ENCODE peak calls at places on chromosomes 5 and 9, in seven cellular contexts. J is cardiac fibroblast; H is CD8-positive, alpha-beta memory T cell; T is EL; Z is osteocyte; C is HepG2; M is effector CD8-positive, alpha-beta T cell. N is an unnamed sample.

GRCh38 chr9:31390352-31391025 is 994.0 kb upstream of the ACO1 start:
- DNase-seq in J (no peak), H (no peak), T (no peak), Z (no peak), C (no peak), M (no peak), N (no peak)

GRCh38 chr9:98654247-98654646 is 54.5 kb downstream of the GABBR2 start:
- DNase-seq in J (peak), H (no peak), T (peak), Z (no peak), C (no peak), M (no peak), N (peak)

GRCh38 chr5:69265931-69266330 is 31.2 kb downstream of the CDK7 start:
- DNase-seq in J (peak), H (no peak), T (no peak), Z (peak), C (peak), M (no peak), N (no peak)

GRCh38 chr5:4551034-4551433 is 589.1 kb upstream of the ADAMTS16 start:
- DNase-seq in J (no peak), H (no peak), T (no peak), Z (no peak), C (no peak), M (no peak), N (no peak)

GRCh38 chr9:137951597-137952490 is 74.3 kb downstream of the CACNA1B start:
- DNase-seq in J (no peak), H (no peak), T (no peak), Z (peak), C (no peak), M (no peak), N (no peak)

GRCh38 chr5:39400711-39401385 is 23.9 kb downstream of the DAB2 start:
- DNase-seq in J (no peak), H (no peak), T (peak), Z (no peak), C (peak), M (no peak), N (peak)

GRCh38 chr5:125180222-125180621 is 433.8 kb upstream of the ZNF608 start:
- DNase-seq in J (peak), H (no peak), T (no peak), Z (no peak), C (no peak), M (no peak), N (peak)

GRCh38 chr9:88826651-88827245 is 164.5 kb upstream of the S1PR3 start:
- DNase-seq in J (peak), H (no peak), T (peak), Z (no peak), C (no peak), M (no peak), N (peak)

GRCh38 chr5:71747182-71747581 is 28.1 kb downstream of the CARTPT start:
- DNase-seq in J (no peak), H (no peak), T (no peak), Z (no peak), C (no peak), M (no peak), N (no peak)

GRCh38 chr9:77304543-77304942 is 127.2 kb downstream of the VPS13A start:
- DNase-seq in J (no peak), H (no peak), T (no peak), Z (no peak), C (no peak), M (no peak), N (peak)

GRCh38 chr5:167970002-167970401 is 321.4 kb upstream of the WWC1 start:
- DNase-seq in J (peak), H (no peak), T (peak), Z (no peak), C (no peak), M (no peak), N (peak)

GRCh38 chr5:102798103-102798502 is 43.0 kb downstream of the PAM start:
- DNase-seq in J (no peak), H (no peak), T (no peak), Z (no peak), C (no peak), M (no peak), N (no peak)

GRCh38 chr5:55232194-55232984 is 1.0 kb downstream of the CCNO start:
- DNase-seq in J (no peak), H (no peak), T (peak), Z (no peak), C (no peak), M (no peak), N (no peak)

GRCh38 chr9:95570646-95571045 is 53.9 kb upstream of the PTCH1 start:
- DNase-seq in J (peak), H (no peak), T (peak), Z (no peak), C (no peak), M (no peak), N (no peak)

GRCh38 chr5:33737284-33737683 is 154.5 kb downstream of the ADAMTS12 start:
- DNase-seq in J (peak), H (no peak), T (no peak), Z (no peak), C (no peak), M (no peak), N (no peak)

GRCh38 chr5:2704806-2705645 is 46.5 kb downstream of the IRX2 start:
- DNase-seq in J (no peak), H (no peak), T (no peak), Z (no peak), C (no peak), M (no peak), N (no peak)

GRCh38 chr5:54795284-54795683 is 190.1 kb downstream of the ESM1 start:
- DNase-seq in J (no peak), H (no peak), T (no peak), Z (no peak), C (no peak), M (no peak), N (no peak)

GRCh38 chr5:157670662-157671591 is at the start of gene C5orf52:
- DNase-seq in J (peak), H (peak), T (peak), Z (peak), C (peak), M (no peak), N (peak)

GRCh38 chr9:97505845-97506244 is 4.4 kb downstream of the TMOD1 start:
- DNase-seq in J (no peak), H (no peak), T (no peak), Z (peak), C (no peak), M (no peak), N (no peak)

GRCh38 chr9:6351757-6352156 is 23.6 kb downstream of the TPD52L3 start:
- DNase-seq in J (no peak), H (no peak), T (no peak), Z (no peak), C (no peak), M (no peak), N (no peak)

GRCh38 chr5:124996764-124997077 is 250.3 kb upstream of the ZNF608 start:
- DNase-seq in J (peak), H (no peak), T (peak), Z (no peak), C (no peak), M (no peak), N (peak)

GRCh38 chr5:142716963-142717362 is 31.1 kb upstream of the FGF1 start:
- DNase-seq in J (peak), H (peak), T (peak), Z (no peak), C (peak), M (no peak), N (peak)

GRCh38 chr9:114004221-114004716 is 73.8 kb downstream of the AMBP start:
- DNase-seq in J (peak), H (no peak), T (no peak), Z (peak), C (no peak), M (no peak), N (no peak)

GRCh38 chr5:36713541-36713940 is 107.1 kb downstream of the SLC1A3 start:
- DNase-seq in J (no peak), H (no peak), T (no peak), Z (no peak), C (no peak), M (no peak), N (no peak)

GRCh38 chr5:169728-170094 is 21.6 kb upstream of the LRRC14B start:
- DNase-seq in J (no peak), H (no peak), T (no peak), Z (no peak), C (no peak), M (no peak), N (no peak)

GRCh38 chr9:90966475-90967150 is 165.0 kb downstream of the SYK start:
- DNase-seq in J (no peak), H (no peak), T (peak), Z (no peak), C (no peak), M (no peak), N (peak)

GRCh38 chr5:54278031-54278830 is 32.1 kb downstream of the ARL15 start:
- DNase-seq in J (peak), H (no peak), T (no peak), Z (no peak), C (no peak), M (no peak), N (no peak)

N was measured in IMR-90.